ENCODE peak calls at places on chromosomes 5 and 9, in five cellular contexts. One of them, this sample, is unnamed.

GRCh38 chr5:59089767-59090166 is 506.9 kb downstream of the RAB3C start:
- DNase-seq in progenitor cell of endocrine pancreas: no peak
- DNase-seq in psoas muscle: no peak
- DNase-seq in GM10248: no peak
- DNase-seq in AG04449: no peak
- DNase-seq in this sample: no peak

GRCh38 chr9:103397868-103398600 is 402.9 kb downstream of the CYLC2 start:
- DNase-seq in progenitor cell of endocrine pancreas: peak
- DNase-seq in psoas muscle: no peak
- DNase-seq in GM10248: peak
- DNase-seq in AG04449: no peak
- DNase-seq in this sample: no peak

GRCh38 chr9:65437724-65438123 is 152.7 kb upstream of the FOXD4L5 start:
- DNase-seq in progenitor cell of endocrine pancreas: no peak
- DNase-seq in psoas muscle: no peak
- DNase-seq in GM10248: no peak
- DNase-seq in AG04449: no peak
- DNase-seq in this sample: no peak

GRCh38 chr5:114185274-114185673 is 176.6 kb upstream of the KCNN2 start:
- DNase-seq in progenitor cell of endocrine pancreas: no peak
- DNase-seq in psoas muscle: peak
- DNase-seq in GM10248: no peak
- DNase-seq in AG04449: no peak
- DNase-seq in this sample: no peak

GRCh38 chr9:112753725-112754124 is 3.2 kb downstream of the SNX30 start:
- DNase-seq in progenitor cell of endocrine pancreas: no peak
- DNase-seq in psoas muscle: no peak
- DNase-seq in GM10248: no peak
- DNase-seq in AG04449: peak
- DNase-seq in this sample: no peak

GRCh38 chr5:6496207-6496584 is 47.5 kb downstream of the UBE2QL1 start:
- DNase-seq in progenitor cell of endocrine pancreas: no peak
- DNase-seq in psoas muscle: no peak
- DNase-seq in GM10248: peak
- DNase-seq in AG04449: no peak
- DNase-seq in this sample: no peak

GRCh38 chr9:77848897-77849296 is 182.7 kb downstream of the GNAQ start:
- DNase-seq in progenitor cell of endocrine pancreas: no peak
- DNase-seq in psoas muscle: peak
- DNase-seq in GM10248: no peak
- DNase-seq in AG04449: peak
- DNase-seq in this sample: no peak

GRCh38 chr9:91060520-91061343 is 259.1 kb downstream of the SYK start:
- DNase-seq in progenitor cell of endocrine pancreas: no peak
- DNase-seq in psoas muscle: peak
- DNase-seq in GM10248: no peak
- DNase-seq in AG04449: peak
- DNase-seq in this sample: no peak

GRCh38 chr5:94715843-94716242 is 97.4 kb downstream of the SLF1 start:
- DNase-seq in progenitor cell of endocrine pancreas: no peak
- DNase-seq in psoas muscle: no peak
- DNase-seq in GM10248: no peak
- DNase-seq in AG04449: no peak
- DNase-seq in this sample: no peak

GRCh38 chr9:123678878-123679329 is 251.0 kb downstream of the DENND1A start:
- DNase-seq in progenitor cell of endocrine pancreas: no peak
- DNase-seq in psoas muscle: no peak
- DNase-seq in GM10248: no peak
- DNase-seq in AG04449: no peak
- DNase-seq in this sample: no peak

GRCh38 chr5:107669543-107670027 is 1.2 kb downstream of the EFNA5 start:
- DNase-seq in progenitor cell of endocrine pancreas: peak
- DNase-seq in psoas muscle: peak
- DNase-seq in GM10248: peak
- DNase-seq in AG04449: no peak
- DNase-seq in this sample: no peak

GRCh38 chr5:107032629-107033028 is 638.1 kb downstream of the EFNA5 start:
- DNase-seq in progenitor cell of endocrine pancreas: no peak
- DNase-seq in psoas muscle: no peak
- DNase-seq in GM10248: no peak
- DNase-seq in AG04449: no peak
- DNase-seq in this sample: no peak

GRCh38 chr9:137184881-137185660 is 3.3 kb downstream of the ANAPC2 start:
- DNase-seq in progenitor cell of endocrine pancreas: no peak
- DNase-seq in psoas muscle: no peak
- DNase-seq in GM10248: no peak
- DNase-seq in AG04449: no peak
- DNase-seq in this sample: no peak

GRCh38 chr5:160075073-160075472 is 44.2 kb downstream of the PWWP2A start:
- DNase-seq in progenitor cell of endocrine pancreas: no peak
- DNase-seq in psoas muscle: no peak
- DNase-seq in GM10248: no peak
- DNase-seq in AG04449: no peak
- DNase-seq in this sample: no peak

GRCh38 chr9:111582888-111583287 is 16.6 kb downstream of the PTGR1 start:
- DNase-seq in progenitor cell of endocrine pancreas: no peak
- DNase-seq in psoas muscle: peak
- DNase-seq in GM10248: no peak
- DNase-seq in AG04449: no peak
- DNase-seq in this sample: no peak

GRCh38 chr5:61362796-61363364 is 30.8 kb downstream of the ZSWIM6 start:
- DNase-seq in progenitor cell of endocrine pancreas: no peak
- DNase-seq in psoas muscle: no peak
- DNase-seq in GM10248: no peak
- DNase-seq in AG04449: no peak
- DNase-seq in this sample: no peak

GRCh38 chr9:130275156-130275555 is 9.6 kb downstream of the HMCN2 start:
- DNase-seq in progenitor cell of endocrine pancreas: no peak
- DNase-seq in psoas muscle: no peak
- DNase-seq in GM10248: no peak
- DNase-seq in AG04449: no peak
- DNase-seq in this sample: no peak

GRCh38 chr5:21680196-21680595 is 1172.9 kb downstream of the CDH12 start:
- DNase-seq in progenitor cell of endocrine pancreas: no peak
- DNase-seq in psoas muscle: no peak
- DNase-seq in GM10248: no peak
- DNase-seq in AG04449: peak
- DNase-seq in this sample: no peak

GRCh38 chr5:43121565-43122484 is 1.1 kb downstream of the ZNF131 start:
- DNase-seq in progenitor cell of endocrine pancreas: no peak
- DNase-seq in psoas muscle: no peak
- DNase-seq in GM10248: peak
- DNase-seq in AG04449: no peak
- DNase-seq in this sample: peak

GRCh38 chr5:167816864-167817263 is 474.6 kb upstream of the WWC1 start:
- DNase-seq in progenitor cell of endocrine pancreas: no peak
- DNase-seq in psoas muscle: no peak
- DNase-seq in GM10248: no peak
- DNase-seq in AG04449: no peak
- DNase-seq in this sample: no peak

GRCh38 chr5:170863646-170864045 is 1.8 kb downstream of the RANBP17 start:
- DNase-seq in progenitor cell of endocrine pancreas: no peak
- DNase-seq in psoas muscle: no peak
- DNase-seq in GM10248: no peak
- DNase-seq in AG04449: peak
- DNase-seq in this sample: no peak

GRCh38 chr9:115691686-115692085 is 461.9 kb upstream of the PAPPA start:
- DNase-seq in progenitor cell of endocrine pancreas: no peak
- DNase-seq in psoas muscle: no peak
- DNase-seq in GM10248: no peak
- DNase-seq in AG04449: no peak
- DNase-seq in this sample: no peak

GRCh38 chr5:119037496-119038215 is 33.2 kb upstream of the DMXL1 start:
- DNase-seq in progenitor cell of endocrine pancreas: no peak
- DNase-seq in psoas muscle: no peak
- DNase-seq in GM10248: no peak
- DNase-seq in AG04449: no peak
- DNase-seq in this sample: no peak

GRCh38 chr5:169781452-169782345 is 144.6 kb downstream of the DOCK2 start:
- DNase-seq in progenitor cell of endocrine pancreas: no peak
- DNase-seq in psoas muscle: no peak
- DNase-seq in GM10248: no peak
- DNase-seq in AG04449: no peak
- DNase-seq in this sample: no peak

GRCh38 chr5:179280095-179280490 is 65.2 kb downstream of the ADAMTS2 start:
- DNase-seq in progenitor cell of endocrine pancreas: no peak
- DNase-seq in psoas muscle: peak
- DNase-seq in GM10248: no peak
- DNase-seq in AG04449: no peak
- DNase-seq in this sample: no peak

GRCh38 chr5:92552206-92553160 is 1028.5 kb downstream of the NR2F1-AS1 start:
- DNase-seq in progenitor cell of endocrine pancreas: no peak
- DNase-seq in psoas muscle: no peak
- DNase-seq in GM10248: no peak
- DNase-seq in AG04449: peak
- DNase-seq in this sample: no peak

GRCh38 chr5:9613360-9613759 is 16.8 kb downstream of the TAS2R1 start:
- DNase-seq in progenitor cell of endocrine pancreas: no peak
- DNase-seq in psoas muscle: no peak
- DNase-seq in GM10248: no peak
- DNase-seq in AG04449: no peak
- DNase-seq in this sample: no peak

GRCh38 chr5:76608833-76609232 is 14.4 kb downstream of the F2RL2 start:
- DNase-seq in progenitor cell of endocrine pancreas: no peak
- DNase-seq in psoas muscle: no peak
- DNase-seq in GM10248: peak
- DNase-seq in AG04449: no peak
- DNase-seq in this sample: no peak

GRCh38 chr9:12539602-12540001 is 153.6 kb upstream of the TYRP1 start:
- DNase-seq in progenitor cell of endocrine pancreas: no peak
- DNase-seq in psoas muscle: no peak
- DNase-seq in GM10248: no peak
- DNase-seq in AG04449: no peak
- DNase-seq in this sample: no peak

GRCh38 chr9:89880721-89881120 is 275.9 kb downstream of the GADD45G start:
- DNase-seq in progenitor cell of endocrine pancreas: no peak
- DNase-seq in psoas muscle: no peak
- DNase-seq in GM10248: no peak
- DNase-seq in AG04449: no peak
- DNase-seq in this sample: no peak

GRCh38 chr5:1137567-1138444 is 25.9 kb upstream of the SLC12A7 start:
- DNase-seq in progenitor cell of endocrine pancreas: no peak
- DNase-seq in psoas muscle: no peak
- DNase-seq in GM10248: no peak
- DNase-seq in AG04449: no peak
- DNase-seq in this sample: no peak

GRCh38 chr5:179468696-179469095 is 81.7 kb upstream of the RUFY1 start:
- DNase-seq in progenitor cell of endocrine pancreas: no peak
- DNase-seq in psoas muscle: no peak
- DNase-seq in GM10248: no peak
- DNase-seq in AG04449: no peak
- DNase-seq in this sample: no peak

GRCh38 chr5:135426102-135427082 is 20.8 kb downstream of the DCANP1 start:
- DNase-seq in progenitor cell of endocrine pancreas: no peak
- DNase-seq in psoas muscle: no peak
- DNase-seq in GM10248: peak
- DNase-seq in AG04449: no peak
- DNase-seq in this sample: no peak

GRCh38 chr5:145236127-145236526 is 599.0 kb downstream of the PRELID2 start:
- DNase-seq in progenitor cell of endocrine pancreas: no peak
- DNase-seq in psoas muscle: no peak
- DNase-seq in GM10248: no peak
- DNase-seq in AG04449: no peak
- DNase-seq in this sample: no peak

GRCh38 chr5:180823938-180824629 is 21.5 kb upstream of the MGAT1 start:
- DNase-seq in progenitor cell of endocrine pancreas: no peak
- DNase-seq in psoas muscle: no peak
- DNase-seq in GM10248: no peak
- DNase-seq in AG04449: no peak
- DNase-seq in this sample: no peak

GRCh38 chr9:124754289-124754688 is 16.8 kb downstream of the NR6A1 start:
- DNase-seq in progenitor cell of endocrine pancreas: no peak
- DNase-seq in psoas muscle: no peak
- DNase-seq in GM10248: no peak
- DNase-seq in AG04449: no peak
- DNase-seq in this sample: no peak
- TF ChIP-seq CTCF in progenitor cell of endocrine pancreas: peak
- TF ChIP-seq CTCF in psoas muscle: no peak
- TF ChIP-seq CTCF in GM10248: peak
- TF ChIP-seq CTCF in AG04449: peak
- TF ChIP-seq CTCF in this sample: peak

DNA sequence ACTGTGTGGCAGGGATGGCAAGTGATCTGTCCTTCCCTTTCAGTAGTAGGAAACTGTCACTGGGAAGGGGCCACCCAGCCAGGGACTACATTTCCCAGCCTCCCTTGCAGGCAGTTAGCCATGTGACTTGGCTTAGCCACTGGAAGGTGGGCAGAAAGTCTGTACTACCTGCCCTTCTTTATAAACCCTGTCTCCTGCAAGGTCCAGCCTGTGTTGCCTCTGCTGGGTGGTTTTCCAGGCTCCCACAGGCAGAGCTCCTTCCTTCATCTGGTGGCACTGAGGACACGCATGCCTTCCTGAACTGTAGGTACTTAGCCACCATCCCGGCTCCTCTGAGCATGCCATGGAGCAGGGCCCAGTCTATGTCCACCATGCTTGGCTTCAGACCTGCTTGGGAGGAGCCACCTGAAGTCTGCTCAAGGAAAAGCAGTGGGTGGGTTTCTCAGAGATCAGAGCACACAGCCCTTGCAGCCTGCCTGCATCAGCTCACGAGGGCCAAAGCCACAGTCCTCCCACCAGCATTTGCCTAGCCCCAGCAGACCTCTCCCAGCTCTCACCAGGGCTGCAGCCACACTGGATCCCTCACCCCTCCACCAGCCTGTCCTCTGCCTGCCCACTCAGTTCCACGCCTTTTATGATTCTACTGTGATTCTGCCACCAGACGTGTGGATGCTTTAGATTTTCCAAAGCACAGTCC is 16.7 kb upstream of the SLC25A51 start:
- DNase-seq in progenitor cell of endocrine pancreas: no peak
- DNase-seq in psoas muscle: no peak
- DNase-seq in GM10248: peak
- DNase-seq in AG04449: no peak
- DNase-seq in this sample: no peak
- TF ChIP-seq CTCF in progenitor cell of endocrine pancreas: no peak
- TF ChIP-seq CTCF in psoas muscle: no peak
- TF ChIP-seq CTCF in GM10248: no peak
- TF ChIP-seq CTCF in AG04449: no peak
- TF ChIP-seq CTCF in this sample: no peak

GRCh38 chr5:133589286-133589685 is 23.1 kb downstream of the FSTL4 start:
- DNase-seq in progenitor cell of endocrine pancreas: no peak
- DNase-seq in psoas muscle: no peak
- DNase-seq in GM10248: no peak
- DNase-seq in AG04449: no peak
- DNase-seq in this sample: no peak
- TF ChIP-seq CTCF in progenitor cell of endocrine pancreas: no peak
- TF ChIP-seq CTCF in psoas muscle: no peak
- TF ChIP-seq CTCF in GM10248: no peak
- TF ChIP-seq CTCF in AG04449: no peak
- TF ChIP-seq CTCF in this sample: no peak

GRCh38 chr9:106288689-106289088 is 574.3 kb upstream of the ZNF462 start:
- DNase-seq in progenitor cell of endocrine pancreas: no peak
- DNase-seq in psoas muscle: no peak
- DNase-seq in GM10248: no peak
- DNase-seq in AG04449: no peak
- DNase-seq in this sample: no peak

GRCh38 chr9:106287108-106287631 is 575.8 kb upstream of the ZNF462 start:
- DNase-seq in progenitor cell of endocrine pancreas: no peak
- DNase-seq in psoas muscle: no peak
- DNase-seq in GM10248: no peak
- DNase-seq in AG04449: no peak
- DNase-seq in this sample: no peak

GRCh38 chr9:106284300-106284699 is 578.7 kb upstream of the ZNF462 start:
- DNase-seq in progenitor cell of endocrine pancreas: no peak
- DNase-seq in psoas muscle: no peak
- DNase-seq in GM10248: no peak
- DNase-seq in AG04449: no peak
- DNase-seq in this sample: no peak

GRCh38 chr9:106286249-106286648 is 576.7 kb upstream of the ZNF462 start:
- DNase-seq in progenitor cell of endocrine pancreas: no peak
- DNase-seq in psoas muscle: no peak
- DNase-seq in GM10248: no peak
- DNase-seq in AG04449: no peak
- DNase-seq in this sample: peak
- TF ChIP-seq CTCF in progenitor cell of endocrine pancreas: peak
- TF ChIP-seq CTCF in psoas muscle: no peak
- TF ChIP-seq CTCF in GM10248: peak
- TF ChIP-seq CTCF in AG04449: no peak
- TF ChIP-seq CTCF in this sample: peak